ENCODE peak calls at places on chromosomes 13 and 19, in ten cellular contexts. A, S, Y, F, B, N, M, Q, Z and W are unnamed samples.

GRCh38 chr13:51255556-51255955 is 33.4 kb downstream of the FAM124A start:
- DNase-seq in S (no peak), Q (no peak), B (no peak), A (no peak), F (no peak), Z (no peak), N (no peak), M (no peak), Y (no peak), W (no peak)

GRCh38 chr19:6803036-6803404 is 30.5 kb downstream of the VAV1 start:
- DNase-seq in M (no peak), Y (no peak), S (no peak), F (no peak), Q (no peak), A (no peak), N (no peak), Z (no peak), B (no peak), W (no peak)

GRCh38 chr19:35056513-35057063 is 15.1 kb downstream of the HPN start:
- DNase-seq in B (no peak), N (no peak), M (no peak), F (no peak), Y (no peak), S (no peak), Q (no peak), Z (no peak), A (no peak), W (no peak)

GRCh38 chr19:46040952-46041500 is at the start of gene IGFL4:
- DNase-seq in Q (no peak), M (no peak), S (no peak), Z (no peak), A (peak; percentile 47), F (peak; percentile 14), B (peak; percentile 34), N (no peak), Y (no peak), W (no peak)

GRCh38 chr13:50360637-50361036 is 345.4 kb downstream of the KCNRG start:
- DNase-seq in M (no peak), S (no peak), Y (no peak), F (no peak), Z (no peak), N (no peak), B (no peak), A (no peak), Q (no peak), W (no peak)

GRCh38 chr19:9431475-9431874 is 3.9 kb downstream of the ZNF266 start:
- DNase-seq in S (no peak), A (peak; percentile 9), M (peak; percentile 20), Y (peak; percentile 16), B (no peak), Q (no peak), F (no peak), Z (peak; percentile 19), N (no peak), W (no peak)

GRCh38 chr19:41774515-41774980 is 19.2 kb downstream of the CEACAM6 start:
- DNase-seq in Z (no peak), A (peak; percentile 100), Y (no peak), F (no peak), S (peak; percentile 59), Q (peak; percentile 51), M (no peak), B (no peak), N (no peak), W (no peak)

GRCh38 chr13:59111711-59112110 is 1052.0 kb downstream of the DIAPH3 start:
- DNase-seq in M (no peak), Y (no peak), S (no peak), F (peak; percentile 18), N (no peak), Q (no peak), Z (no peak), A (no peak), B (no peak), W (peak; percentile 38)

GRCh38 chr19:13794752-13795589 is at the start of gene ZSWIM4:
- DNase-seq in S (peak; percentile 99), N (peak; percentile 99), M (peak; percentile 98), Z (peak; percentile 96), B (peak; percentile 97), Y (peak; percentile 99), Q (peak; percentile 80), A (peak; percentile 96), F (peak; percentile 97), W (peak; percentile 99)

GRCh38 chr19:33291623-33292534 is 10.5 kb downstream of the CEBPA start:
- DNase-seq in M (no peak), A (no peak), N (no peak), S (no peak), B (no peak), Z (no peak), Q (no peak), Y (no peak), F (no peak), W (no peak)

GRCh38 chr19:20472854-20473253 is 92.7 kb downstream of the ZNF737 start:
- DNase-seq in S (no peak), F (no peak), B (no peak), M (no peak), Q (no peak), N (no peak), Z (no peak), Y (no peak), A (no peak), W (no peak)

GRCh38 chr13:94620286-94620896 is 18.7 kb downstream of the GPR180 start:
- DNase-seq in Y (no peak), F (no peak), M (no peak), S (no peak), B (peak; percentile 75), Q (no peak), A (peak; percentile 50), Z (no peak), N (no peak), W (no peak)

GRCh38 chr19:7743425-7743841 is 3.9 kb downstream of the CD209 start:
- DNase-seq in N (no peak), Y (no peak), M (no peak), B (no peak), S (no peak), A (no peak), Q (no peak), F (no peak), Z (no peak), W (no peak)

GRCh38 chr13:94114166-94114565 is 365.3 kb downstream of the DCT start:
- DNase-seq in Q (no peak), S (no peak), Z (no peak), F (no peak), Y (no peak), A (no peak), N (no peak), B (no peak), M (no peak), W (no peak)

GRCh38 chr19:46975918-46976782 is 43.5 kb upstream of the NPAS1 start:
- DNase-seq in B (peak; percentile 38), Z (peak; percentile 25), Y (peak; percentile 98), F (peak; percentile 29), M (peak; percentile 75), A (peak; percentile 77), Q (no peak), N (peak; percentile 96), S (peak; percentile 97), W (peak; percentile 82)

GRCh38 chr19:11091343-11092153 is 2.3 kb downstream of the LDLR start:
- DNase-seq in Y (peak; percentile 67), B (no peak), N (peak; percentile 91), A (peak; percentile 97), Q (peak; percentile 67), S (peak; percentile 67), Z (no peak), M (peak; percentile 30), F (peak; percentile 43), W (peak; percentile 98)

GRCh38 chr19:19488875-19489690 is 26.3 kb downstream of the TSSK6 start:
- DNase-seq in Y (peak; percentile 83), M (peak; percentile 75), A (peak; percentile 86), Z (peak; percentile 49), N (peak; percentile 94), Q (peak; percentile 88), B (peak; percentile 65), S (peak; percentile 64), F (peak; percentile 57), W (peak; percentile 98)

GRCh38 chr13:33352520-33352919 is 67.0 kb upstream of the STARD13 start:
- DNase-seq in M (no peak), F (no peak), Z (no peak), A (no peak), B (no peak), Q (no peak), N (no peak), S (no peak), Y (no peak), W (no peak)

GRCh38 chr19:49857061-49857833 is 6.3 kb downstream of the PTOV1 start:
- DNase-seq in Z (no peak), Q (no peak), M (no peak), N (no peak), B (no peak), A (no peak), Y (no peak), S (no peak), F (no peak), W (no peak)

GRCh38 chr19:23956051-23956450 is 41.4 kb downstream of the ZNF726 start:
- DNase-seq in S (no peak), Z (no peak), B (no peak), Y (no peak), N (no peak), F (no peak), Q (no peak), M (no peak), A (no peak), W (no peak)

GRCh38 chr13:45205124-45205523 is 4.3 kb upstream of the KCTD4 start:
- DNase-seq in N (no peak), Q (no peak), F (no peak), B (no peak), Z (no peak), M (no peak), A (no peak), Y (no peak), S (no peak), W (no peak)

GRCh38 chr13:48144413-48145035 is 49.6 kb upstream of the MED4 start:
- DNase-seq in S (no peak), Y (peak; percentile 46), Q (no peak), F (no peak), N (no peak), B (no peak), Z (no peak), A (no peak), M (no peak), W (no peak)

GRCh38 chr13:42930136-42930535 is 61.9 kb downstream of the EPSTI1 start:
- DNase-seq in Y (no peak), N (no peak), A (no peak), Q (no peak), M (no peak), Z (no peak), S (no peak), F (no peak), B (no peak), W (no peak)

GRCh38 chr19:43527860-43528622 is 1.0 kb upstream of the ETHE1 start:
- DNase-seq in B (no peak), Z (no peak), A (no peak), S (no peak), N (no peak), F (no peak), M (peak; percentile 14), Q (no peak), Y (peak; percentile 40), W (no peak)